ENCODE peak calls at places on chromosomes 6 and 20, in nine cellular contexts. T is sciatic nerve; D is adipocyte; F is naive thymus-derived CD8-positive, alpha-beta T cell; A is omental fat pad; G is nucleus accumbens; R is kidney tubule cell; W is HFFc6; H is CD8-positive, alpha-beta memory T cell. Y is an unnamed sample.

GRCh38 chr6:88177961-88178464 is 11.9 kb upstream of the CNR1 start:
- DNase-seq in T (no peak), D (no peak), F (no peak), A (no peak), G (no peak), R (peak; percentile 42), W (no peak), H (no peak), Y (no peak)

GRCh38 chr20:51432251-51432784 is 110.2 kb downstream of the NFATC2 start:
- DNase-seq in T (no peak), D (no peak), F (no peak), A (no peak), G (no peak), R (no peak), W (no peak), H (no peak), Y (no peak)

GRCh38 chr6:169913096-169913615 is 161.7 kb downstream of the ERMARD start:
- DNase-seq in T (no peak), D (no peak), F (no peak), A (no peak), G (no peak), R (no peak), W (no peak), H (no peak), Y (no peak)

GRCh38 chr20:37194616-37195015 is 15.3 kb upstream of the MROH8 start:
- DNase-seq in T (peak; percentile 31), D (no peak), F (no peak), A (no peak), G (no peak), R (no peak), W (no peak), H (no peak), Y (no peak)

GRCh38 chr20:21125072-21125848 is 622 bp upstream of the KIZ start:
- DNase-seq in T (peak; percentile 63), D (peak; percentile 68), F (no peak), A (no peak), G (no peak), R (peak; percentile 59), W (peak; percentile 50), H (no peak), Y (peak; percentile 72)

GRCh38 chr6:163457637-163458561 is 43.4 kb downstream of the QKI start:
- DNase-seq in T (no peak), D (peak; percentile 90), F (no peak), A (no peak), G (no peak), R (peak; percentile 82), W (peak; percentile 86), H (no peak), Y (no peak)

GRCh38 chr6:12751694-12752304 is 35.2 kb downstream of the PHACTR1 start:
- DNase-seq in T (peak; percentile 66), D (peak; percentile 61), F (peak; percentile 0), A (peak; percentile 32), G (no peak), R (peak; percentile 45), W (peak; percentile 43), H (no peak), Y (no peak)

GRCh38 chr6:168315626-168316025 is 4.0 kb downstream of the DACT2 start:
- DNase-seq in T (no peak), D (no peak), F (no peak), A (no peak), G (no peak), R (peak; percentile 35), W (no peak), H (no peak), Y (no peak)

GRCh38 chr6:146582857-146583256 is 15.9 kb upstream of the ADGB start:
- DNase-seq in T (peak; percentile 75), D (peak; percentile 31), F (no peak), A (no peak), G (no peak), R (no peak), W (no peak), H (no peak), Y (no peak)

GRCh38 chr20:24296477-24297380 is 172.7 kb upstream of the SYNDIG1 start:
- DNase-seq in T (no peak), D (no peak), F (no peak), A (no peak), G (no peak), R (no peak), W (peak; percentile 33), H (no peak), Y (no peak)

GRCh38 chr6:106117579-106117978 is 31.4 kb downstream of the PRDM1 start:
- DNase-seq in T (no peak), D (no peak), F (peak; percentile 59), A (no peak), G (no peak), R (no peak), W (no peak), H (peak; percentile 63), Y (no peak)

GRCh38 chr6:145977881-145978280 is 13.7 kb upstream of the SHPRH start:
- DNase-seq in T (no peak), D (no peak), F (no peak), A (no peak), G (no peak), R (no peak), W (no peak), H (no peak), Y (no peak)

GRCh38 chr6:5665173-5665572 is 341.6 kb downstream of the NRN1 start:
- DNase-seq in T (no peak), D (no peak), F (peak; percentile 20), A (no peak), G (no peak), R (no peak), W (no peak), H (no peak), Y (no peak)

GRCh38 chr6:79712144-79712543 is 81.0 kb downstream of the SH3BGRL2 start:
- DNase-seq in T (no peak), D (no peak), F (no peak), A (no peak), G (no peak), R (no peak), W (no peak), H (no peak), Y (no peak)

GRCh38 chr20:38680492-38681118 is 43.7 kb upstream of the SLC32A1 start:
- DNase-seq in T (no peak), D (peak; percentile 49), F (no peak), A (no peak), G (no peak), R (peak; percentile 17), W (peak; percentile 18), H (no peak), Y (no peak)

GRCh38 chr6:105591053-105591452 is 188.2 kb upstream of the PREP start:
- DNase-seq in T (no peak), D (no peak), F (no peak), A (no peak), G (no peak), R (peak; percentile 61), W (no peak), H (no peak), Y (no peak)

GRCh38 chr20:1809611-1810510 is 85.3 kb upstream of the SIRPA start:
- DNase-seq in T (no peak), D (peak; percentile 42), F (no peak), A (no peak), G (no peak), R (peak; percentile 99), W (peak; percentile 63), H (no peak), Y (no peak)

GRCh38 chr6:136103763-136104311 is 146.3 kb downstream of the MTFR2 start:
- DNase-seq in T (no peak), D (no peak), F (no peak), A (no peak), G (peak; percentile 24), R (no peak), W (no peak), H (no peak), Y (no peak)

GRCh38 chr20:36975085-36975829 is 23.7 kb upstream of the SAMHD1 start:
- DNase-seq in T (no peak), D (no peak), F (peak; percentile 70), A (no peak), G (no peak), R (no peak), W (no peak), H (peak; percentile 53), Y (no peak)

GRCh38 chr20:54255157-54255556 is 47.3 kb downstream of the PFDN4 start:
- DNase-seq in T (no peak), D (peak; percentile 69), F (no peak), A (no peak), G (no peak), R (no peak), W (peak; percentile 3), H (no peak), Y (no peak)

GRCh38 chr6:130500693-130501092 is 134.9 kb downstream of the TMEM200A start:
- DNase-seq in T (no peak), D (peak; percentile 93), F (no peak), A (no peak), G (no peak), R (no peak), W (peak; percentile 83), H (no peak), Y (no peak)

GRCh38 chr6:143689852-143690251 is 12.1 kb downstream of the PHACTR2 start:
- DNase-seq in T (no peak), D (peak; percentile 52), F (no peak), A (no peak), G (no peak), R (peak; percentile 72), W (peak; percentile 39), H (no peak), Y (no peak)

GRCh38 chr6:56863366-56863765 is 91.5 kb upstream of the BEND6 start:
- DNase-seq in T (no peak), D (peak; percentile 62), F (no peak), A (no peak), G (no peak), R (peak; percentile 89), W (no peak), H (no peak), Y (no peak)

Y was measured in suprapubic skin.